ENCODE peak calls at places on chromosome 9, in six cellular contexts. Z is ELF-1, G is NAMALWA, D is OCI-LY7, A is K562, J is fibroblast of lung. K is an unnamed sample.

GRCh38 chr9:98550206-98550820 is 158.4 kb downstream of the GABBR2 start:
- DNase-seq in J (peak), G (no peak), A (no peak), D (no peak), Z (no peak), K (peak)

GRCh38 chr9:109107402-109108240 is 12.1 kb downstream of the TMEM245 start:
- DNase-seq in J (peak), D (no peak), A (peak), Z (no peak), G (no peak), K (peak)

GRCh38 chr9:129361196-129361595 is 183.1 kb upstream of the IER5L start:
- DNase-seq in D (no peak), G (no peak), J (no peak), Z (no peak), A (no peak), K (no peak)

GRCh38 chr9:22855956-22856355 is 409.3 kb downstream of the DMRTA1 start:
- DNase-seq in Z (no peak), D (no peak), A (no peak), J (no peak), G (no peak), K (no peak)

GRCh38 chr9:7760014-7760415 is 39.6 kb downstream of the DMAC1 start:
- DNase-seq in A (no peak), D (no peak), Z (no peak), J (peak), G (no peak), K (peak)

GRCh38 chr9:129102791-129103594 is 7.6 kb downstream of the CRAT start:
- DNase-seq in Z (peak), G (peak), D (peak), A (peak), J (peak), K (peak)

GRCh38 chr9:72292184-72292787 is 72.7 kb downstream of the ZFAND5 start:
- DNase-seq in Z (no peak), G (peak), A (no peak), D (peak), J (peak), K (peak)

GRCh38 chr9:1400983-1401382 is 350.8 kb downstream of the DMRT2 start:
- DNase-seq in Z (no peak), D (no peak), A (no peak), J (no peak), G (peak), K (no peak)

GRCh38 chr9:79185866-79186265 is 385.9 kb upstream of the TLE4 start:
- DNase-seq in J (peak), A (no peak), G (no peak), D (no peak), Z (no peak), K (peak)

GRCh38 chr9:105694848-105695581 is 674 bp downstream of the TMEM38B start:
- DNase-seq in D (peak), G (peak), A (peak), Z (peak), J (peak), K (peak)

GRCh38 chr9:128683340-128684064 is 5.5 kb upstream of the SET start:
- DNase-seq in G (peak), A (no peak), D (peak), J (peak), Z (peak), K (peak)

K was measured in cardiac fibroblast.